ENCODE peak calls at places on chromosome 1, in ten cellular contexts. One of them, this sample, is unnamed.

GRCh38 chr1:12359734-12360133 is 129.9 kb downstream of the VPS13D start:
- DNase-seq in kidney tubule cell: no peak
- DNase-seq in activated T-helper 1 cell treated with Interleukin-2 at 50 U/mL for 16 hours: no peak
- DNase-seq in D341Med: no peak
- DNase-seq in left lobe of liver: no peak
- DNase-seq in caudate nucleus: no peak
- DNase-seq in COR-L47: no peak
- DNase-seq in NCI-H1694 treated with DMSO at 0.1 percent for 48 hours: no peak
- DNase-seq in fibroblast of the aortic adventitia: no peak
- DNase-seq in activated CD4-positive, alpha-beta T cell treated with anti-CD3 and anti-CD28 coated beads, Interleukin-2, amount 50 U/mL, for 24 hours: no peak
- DNase-seq in this sample: no peak

GRCh38 chr1:227888404-227889046 is 59.2 kb downstream of the WNT9A start:
- DNase-seq in kidney tubule cell: no peak
- DNase-seq in activated T-helper 1 cell treated with Interleukin-2 at 50 U/mL for 16 hours: no peak
- DNase-seq in D341Med: peak; percentile 30
- DNase-seq in left lobe of liver: no peak
- DNase-seq in caudate nucleus: no peak
- DNase-seq in COR-L47: peak; percentile 43
- DNase-seq in NCI-H1694 treated with DMSO at 0.1 percent for 48 hours: no peak
- DNase-seq in fibroblast of the aortic adventitia: no peak
- DNase-seq in activated CD4-positive, alpha-beta T cell treated with anti-CD3 and anti-CD28 coated beads, Interleukin-2, amount 50 U/mL, for 24 hours: no peak
- DNase-seq in this sample: no peak

GRCh38 chr1:37793773-37794371 is at the start of gene MANEAL:
- DNase-seq in kidney tubule cell: peak; percentile 60
- DNase-seq in activated T-helper 1 cell treated with Interleukin-2 at 50 U/mL for 16 hours: no peak
- DNase-seq in D341Med: peak; percentile 87
- DNase-seq in left lobe of liver: peak; percentile 55
- DNase-seq in caudate nucleus: peak; percentile 44
- DNase-seq in COR-L47: peak; percentile 62
- DNase-seq in NCI-H1694 treated with DMSO at 0.1 percent for 48 hours: peak; percentile 14
- DNase-seq in fibroblast of the aortic adventitia: peak; percentile 38
- DNase-seq in activated CD4-positive, alpha-beta T cell treated with anti-CD3 and anti-CD28 coated beads, Interleukin-2, amount 50 U/mL, for 24 hours: no peak
- DNase-seq in this sample: peak; percentile 76

GRCh38 chr1:92623187-92623778 is 136.6 kb upstream of the GFI1 start:
- DNase-seq in kidney tubule cell: no peak
- DNase-seq in activated T-helper 1 cell treated with Interleukin-2 at 50 U/mL for 16 hours: no peak
- DNase-seq in D341Med: peak; percentile 13
- DNase-seq in left lobe of liver: no peak
- DNase-seq in caudate nucleus: no peak
- DNase-seq in COR-L47: peak; percentile 5
- DNase-seq in NCI-H1694 treated with DMSO at 0.1 percent for 48 hours: peak; percentile 72
- DNase-seq in fibroblast of the aortic adventitia: peak; percentile 30
- DNase-seq in activated CD4-positive, alpha-beta T cell treated with anti-CD3 and anti-CD28 coated beads, Interleukin-2, amount 50 U/mL, for 24 hours: no peak
- DNase-seq in this sample: no peak

GRCh38 chr1:84689514-84690396 is 506 bp downstream of the SSX2IP start:
- DNase-seq in kidney tubule cell: peak; percentile 40
- DNase-seq in activated T-helper 1 cell treated with Interleukin-2 at 50 U/mL for 16 hours: no peak
- DNase-seq in D341Med: no peak
- DNase-seq in left lobe of liver: peak; percentile 69
- DNase-seq in caudate nucleus: no peak
- DNase-seq in COR-L47: peak; percentile 77
- DNase-seq in NCI-H1694 treated with DMSO at 0.1 percent for 48 hours: peak; percentile 36
- DNase-seq in fibroblast of the aortic adventitia: peak; percentile 46
- DNase-seq in activated CD4-positive, alpha-beta T cell treated with anti-CD3 and anti-CD28 coated beads, Interleukin-2, amount 50 U/mL, for 24 hours: peak; percentile 32
- DNase-seq in this sample: peak; percentile 72

GRCh38 chr1:213284626-213285025 is 233.6 kb downstream of the RPS6KC1 start:
- DNase-seq in kidney tubule cell: peak; percentile 10
- DNase-seq in activated T-helper 1 cell treated with Interleukin-2 at 50 U/mL for 16 hours: no peak
- DNase-seq in D341Med: no peak
- DNase-seq in left lobe of liver: no peak
- DNase-seq in caudate nucleus: no peak
- DNase-seq in COR-L47: no peak
- DNase-seq in NCI-H1694 treated with DMSO at 0.1 percent for 48 hours: no peak
- DNase-seq in fibroblast of the aortic adventitia: peak; percentile 40
- DNase-seq in activated CD4-positive, alpha-beta T cell treated with anti-CD3 and anti-CD28 coated beads, Interleukin-2, amount 50 U/mL, for 24 hours: no peak
- DNase-seq in this sample: no peak

GRCh38 chr1:172040466-172040865 is 199.2 kb downstream of the DNM3 start:
- DNase-seq in kidney tubule cell: peak; percentile 73
- DNase-seq in activated T-helper 1 cell treated with Interleukin-2 at 50 U/mL for 16 hours: no peak
- DNase-seq in D341Med: no peak
- DNase-seq in left lobe of liver: no peak
- DNase-seq in caudate nucleus: no peak
- DNase-seq in COR-L47: no peak
- DNase-seq in NCI-H1694 treated with DMSO at 0.1 percent for 48 hours: no peak
- DNase-seq in fibroblast of the aortic adventitia: peak; percentile 64
- DNase-seq in activated CD4-positive, alpha-beta T cell treated with anti-CD3 and anti-CD28 coated beads, Interleukin-2, amount 50 U/mL, for 24 hours: no peak
- DNase-seq in this sample: no peak

GRCh38 chr1:6596351-6596750 is 6.3 kb downstream of the KLHL21 start:
- DNase-seq in kidney tubule cell: no peak
- DNase-seq in activated T-helper 1 cell treated with Interleukin-2 at 50 U/mL for 16 hours: no peak
- DNase-seq in D341Med: no peak
- DNase-seq in left lobe of liver: no peak
- DNase-seq in caudate nucleus: no peak
- DNase-seq in COR-L47: no peak
- DNase-seq in NCI-H1694 treated with DMSO at 0.1 percent for 48 hours: no peak
- DNase-seq in fibroblast of the aortic adventitia: no peak
- DNase-seq in activated CD4-positive, alpha-beta T cell treated with anti-CD3 and anti-CD28 coated beads, Interleukin-2, amount 50 U/mL, for 24 hours: no peak
- DNase-seq in this sample: no peak

GRCh38 chr1:41673355-41673754 is 188.9 kb upstream of the EDN2 start:
- DNase-seq in kidney tubule cell: peak; percentile 27
- DNase-seq in activated T-helper 1 cell treated with Interleukin-2 at 50 U/mL for 16 hours: no peak
- DNase-seq in D341Med: no peak
- DNase-seq in left lobe of liver: no peak
- DNase-seq in caudate nucleus: no peak
- DNase-seq in COR-L47: no peak
- DNase-seq in NCI-H1694 treated with DMSO at 0.1 percent for 48 hours: no peak
- DNase-seq in fibroblast of the aortic adventitia: peak; percentile 70
- DNase-seq in activated CD4-positive, alpha-beta T cell treated with anti-CD3 and anti-CD28 coated beads, Interleukin-2, amount 50 U/mL, for 24 hours: no peak
- DNase-seq in this sample: no peak

GRCh38 chr1:77888429-77889239 is at the start of gene NEXN:
- DNase-seq in kidney tubule cell: peak; percentile 72
- DNase-seq in activated T-helper 1 cell treated with Interleukin-2 at 50 U/mL for 16 hours: no peak
- DNase-seq in D341Med: peak; percentile 59
- DNase-seq in left lobe of liver: peak; percentile 64
- DNase-seq in caudate nucleus: peak; percentile 54
- DNase-seq in COR-L47: no peak
- DNase-seq in NCI-H1694 treated with DMSO at 0.1 percent for 48 hours: no peak
- DNase-seq in fibroblast of the aortic adventitia: peak; percentile 84
- DNase-seq in activated CD4-positive, alpha-beta T cell treated with anti-CD3 and anti-CD28 coated beads, Interleukin-2, amount 50 U/mL, for 24 hours: no peak
- DNase-seq in this sample: peak; percentile 80